ENCODE peak calls at places on chromosomes 11 and 22, in four cellular contexts. Y is HepG2, R is K562, A is HCT116. O is an unnamed sample.

GRCh38 chr11:12324585-12324984 is 52.8 kb upstream of the PARVA start:
- DNase-seq in R (no peak), Y (no peak), A (no peak), O (no peak)

GRCh38 chr11:61352038-61352437 is 9.6 kb downstream of the CYB561A3 start:
- DNase-seq in Y (no peak), R (no peak), A (no peak), O (no peak)

GRCh38 chr11:79616392-79616831 is 175.6 kb upstream of the TENM4 start:
- DNase-seq in A (no peak), Y (no peak), R (no peak), O (no peak)

GRCh38 chr22:27726726-27727449 is 74.7 kb downstream of the MN1 start:
- DNase-seq in Y (peak), A (no peak), R (peak), O (no peak)

GRCh38 chr11:130448416-130449068 is at the start of gene ADAMTS15:
- DNase-seq in R (no peak), A (peak), Y (peak), O (no peak)

GRCh38 chr11:8261921-8262551 is 1.6 kb downstream of the LMO1 start:
- DNase-seq in Y (no peak), A (no peak), R (no peak), O (no peak)

GRCh38 chr11:130846606-130847005 is 69.7 kb downstream of the SNX19 start:
- DNase-seq in Y (peak), A (no peak), R (no peak), O (no peak)

GRCh38 chr11:131025020-131025419 is 108.7 kb upstream of the SNX19 start:
- DNase-seq in R (peak), A (no peak), Y (peak), O (no peak)

GRCh38 chr11:35232961-35233360 is 94.0 kb downstream of the CD44 start:
- DNase-seq in Y (no peak), R (no peak), A (no peak), O (no peak)

GRCh38 chr11:63504933-63505586 is 824 bp upstream of the LGALS12 start:
- DNase-seq in A (no peak), Y (no peak), R (peak), O (no peak)

GRCh38 chr22:23215294-23216204 is 35.2 kb downstream of the BCR start:
- DNase-seq in Y (no peak), A (no peak), R (peak), O (no peak)

GRCh38 chr11:86416494-86416893 is 41.8 kb downstream of the CCDC81 start:
- DNase-seq in A (no peak), Y (no peak), R (peak), O (no peak)

GRCh38 chr11:67280791-67281551 is 8.1 kb upstream of the ANKRD13D start:
- DNase-seq in Y (no peak), R (no peak), A (no peak), O (no peak)

GRCh38 chr11:58926695-58927094 is 12.6 kb upstream of the GLYATL1 start:
- DNase-seq in A (no peak), Y (no peak), R (no peak), O (no peak)

GRCh38 chr22:23418159-23418788 is 161.8 kb downstream of the IGLL1 start:
- DNase-seq in Y (no peak), R (no peak), A (no peak), O (no peak)

GRCh38 chr11:67345949-67346819 is 7.2 kb downstream of the POLD4 start:
- DNase-seq in Y (peak), R (peak), A (peak), O (peak)

GRCh38 chr22:19693981-19694670 is 20.2 kb upstream of the SEPTIN5 start:
- DNase-seq in R (no peak), Y (no peak), A (no peak), O (no peak)

GRCh38 chr22:21094911-21095772 is 49.4 kb downstream of the LRRC74B start:
- DNase-seq in Y (no peak), R (no peak), A (no peak), O (no peak)

GRCh38 chr11:92473736-92474135 is 249.1 kb downstream of the FAT3 start:
- DNase-seq in A (no peak), Y (no peak), R (no peak), O (no peak)

GRCh38 chr11:61890536-61891330 is 612 bp downstream of the FADS3 start:
- DNase-seq in R (peak), Y (peak), A (no peak), O (no peak)

DNA sequence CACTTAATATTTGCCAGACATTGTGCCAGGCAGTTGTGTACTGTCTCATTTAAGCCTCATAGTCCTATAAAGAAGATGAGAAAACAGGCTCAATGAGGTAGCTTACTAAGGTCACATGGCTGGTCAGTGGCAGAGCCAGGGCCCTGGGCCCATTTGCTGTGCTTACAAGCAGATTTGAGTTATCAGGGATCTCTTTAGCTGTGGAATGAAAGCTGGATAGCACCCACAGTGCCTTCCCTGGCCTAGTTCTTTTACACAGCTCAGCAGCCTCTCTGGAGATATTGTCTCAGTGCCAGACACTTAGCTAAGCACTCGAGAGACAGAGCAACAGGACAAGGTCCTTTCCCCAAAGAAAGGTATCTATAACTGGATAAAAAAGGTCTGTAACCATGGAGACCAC is 6.1 kb downstream of the TMEM86A start:
- DNase-seq in Y (no peak), R (no peak), A (no peak), O (no peak)
- TF ChIP-seq TCF7L2 in Y (no peak), R (no peak), A (no peak), O (no peak)

DNA sequence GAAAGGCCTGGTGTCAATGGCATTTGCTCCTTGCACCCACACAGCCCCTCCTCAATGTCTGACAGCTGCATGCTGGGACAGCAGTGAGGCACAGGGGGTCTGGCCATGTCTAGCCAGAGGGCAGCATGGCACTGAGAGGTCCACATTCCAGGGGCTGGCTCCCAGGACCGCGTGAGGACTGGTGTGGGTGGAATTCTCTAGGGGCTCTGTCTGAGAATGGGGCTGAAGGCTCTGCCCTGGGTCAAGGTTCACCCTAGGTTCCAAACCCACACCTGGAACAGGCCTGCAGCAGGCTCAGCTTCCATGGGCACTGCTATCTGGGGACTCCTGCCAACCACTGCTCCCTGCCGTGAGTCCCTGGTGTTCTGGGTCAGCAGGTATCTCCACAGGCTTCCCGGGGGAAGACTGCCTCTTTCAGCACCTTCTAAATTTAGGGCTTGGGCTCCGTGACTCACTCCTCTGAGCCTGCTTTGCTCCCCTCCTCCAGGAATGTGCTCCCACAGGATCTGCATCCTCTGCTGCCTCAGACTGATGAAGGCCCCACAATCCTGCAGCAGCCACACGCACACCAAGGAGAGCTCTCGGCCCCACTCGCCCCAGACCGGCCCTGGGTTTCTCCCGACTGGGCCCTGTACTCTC is 4.2 kb downstream of the STARD10 start:
- DNase-seq in R (no peak), Y (no peak), A (no peak), O (no peak)
- H3K27ac ChIP-seq in R (no peak), Y (peak), A (peak), O (no peak)

DNA sequence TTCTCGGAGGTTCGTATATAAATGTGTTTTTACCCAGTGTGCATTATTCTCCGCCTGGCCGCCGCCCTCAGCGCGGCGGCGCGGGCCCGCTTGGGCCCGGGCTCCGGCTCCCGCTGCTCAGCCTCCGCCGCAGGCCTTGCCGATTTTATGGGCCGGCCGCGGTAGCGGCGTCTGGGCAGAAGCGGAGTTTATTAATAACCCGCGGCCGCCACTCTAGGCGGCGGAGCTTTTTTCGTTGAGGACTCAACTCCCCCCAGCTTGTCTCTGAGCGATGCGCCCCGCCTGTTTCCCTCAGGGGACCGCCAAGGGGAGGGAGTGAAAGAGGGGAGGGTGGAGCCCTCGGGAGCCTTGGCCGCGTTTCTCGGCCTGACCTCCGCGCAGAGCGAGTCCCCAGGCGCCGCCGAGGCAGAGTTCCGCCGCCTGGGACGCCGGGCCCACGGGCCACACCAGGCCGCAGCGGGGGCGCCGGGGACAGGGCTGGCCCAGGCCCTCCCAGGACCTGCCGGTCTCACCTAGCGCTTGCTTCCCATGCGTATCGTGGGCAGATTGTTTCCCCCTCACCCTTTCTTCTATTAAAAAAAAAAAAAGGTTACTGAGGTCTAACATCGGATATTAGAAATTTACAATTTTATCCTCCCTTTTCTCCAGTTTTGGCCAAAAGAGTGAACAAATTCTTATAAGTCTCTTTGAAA is 402 bp downstream of the ZNF143 start:
- DNase-seq in Y (peak), R (peak), A (no peak), O (no peak)
- TF ChIP-seq TCF7L2 in Y (no peak), R (no peak), A (no peak), O (no peak)

DNA sequence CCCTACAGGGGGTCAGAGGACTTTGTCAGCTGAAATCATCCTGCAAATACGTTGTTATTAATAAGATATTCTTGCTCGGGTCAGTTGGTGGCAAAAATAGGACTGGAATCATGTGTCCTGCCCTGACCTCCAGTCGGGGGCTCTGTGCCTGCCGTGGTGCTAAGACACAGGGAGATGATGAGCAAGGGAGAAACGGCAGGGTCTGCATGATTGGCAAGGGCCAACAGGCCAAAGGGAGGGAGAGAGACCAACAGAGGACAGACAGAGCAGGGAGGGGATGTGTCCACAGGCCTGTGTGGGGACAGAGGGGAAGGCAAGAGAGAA is 10.4 kb upstream of the TSKU start:
- DNase-seq in R (no peak), Y (no peak), A (no peak), O (no peak)
- H3K27ac ChIP-seq in R (no peak), Y (peak), A (no peak), O (no peak)

GRCh38 chr11:75311858-75312288 is 39.6 kb downstream of the ARRB1 start:
- DNase-seq in R (no peak), Y (no peak), A (no peak), O (no peak)
- TF ChIP-seq TCF7L2 in R (no peak), Y (no peak), A (no peak), O (no peak)

GRCh38 chr11:2933376-2934056 is 4.3 kb upstream of the PHLDA2 start:
- DNase-seq in A (peak), Y (no peak), R (no peak), O (peak)
- H3K27ac ChIP-seq in A (peak), Y (no peak), R (no peak), O (peak)

DNA sequence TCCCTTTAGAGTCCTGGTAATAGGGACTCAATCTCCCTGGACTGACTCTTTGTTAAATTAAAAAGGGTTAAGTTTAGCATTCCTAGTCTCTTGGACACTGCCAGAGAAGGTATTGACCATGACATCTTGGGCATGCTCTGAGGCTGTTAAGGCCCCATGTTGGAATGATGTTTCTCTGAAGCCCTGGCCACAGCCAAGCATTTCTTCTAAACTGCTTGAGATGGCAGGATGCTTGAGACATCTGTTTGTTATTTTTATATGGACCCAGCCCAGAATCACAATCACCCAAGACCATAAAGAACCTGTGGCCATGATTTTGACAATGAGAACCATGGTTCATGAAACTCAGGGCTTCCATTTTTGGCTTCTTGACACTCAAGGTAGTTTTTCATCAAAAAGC is 5.5 kb upstream of the ANKK1 start:
- DNase-seq in Y (no peak), A (no peak), R (no peak), O (no peak)
- TF ChIP-seq TCF7L2 in Y (no peak), A (no peak), R (no peak), O (no peak)

GRCh38 chr11:117820071-117820470 is 4.5 kb downstream of the FXYD2 start:
- DNase-seq in Y (no peak), R (no peak), A (no peak), O (no peak)
- H3K27ac ChIP-seq in Y (no peak), R (no peak), A (no peak), O (no peak)

GRCh38 chr11:27209562-27210005 is 153.4 kb downstream of the CCDC34 start:
- DNase-seq in A (peak), R (peak), Y (peak), O (peak)
- TF ChIP-seq TCF7L2 in A (no peak), R (no peak), Y (no peak), O (no peak)